ENCODE peak calls at places on chromosomes 6 and 20, in seven cellular contexts. One of them, this sample, is unnamed. For H3K27me3, the result is how much of the 10 kb centered on the place peaks cover.

GRCh38 chr20:13822459-13822858 is 37.6 kb downstream of the NDUFAF5 start:
- DNase-seq in GM23338: peak
- DNase-seq in MM.1S: no peak
- DNase-seq in HCT116: no peak
- DNase-seq in SK-N-SH: no peak
- DNase-seq in GM23248: peak
- DNase-seq in PC-3: no peak
- DNase-seq in this sample: peak

GRCh38 chr6:53888931-53889330 is 94.1 kb downstream of the LRRC1 start:
- DNase-seq in GM23248: peak
- DNase-seq in GM23338: no peak
- DNase-seq in PC-3: peak
- DNase-seq in SK-N-SH: no peak
- DNase-seq in MM.1S: no peak
- DNase-seq in HCT116: no peak
- DNase-seq in this sample: no peak

GRCh38 chr20:19767070-19767469 is 9.0 kb downstream of the RIN2 start:
- DNase-seq in PC-3: peak
- DNase-seq in HCT116: no peak
- DNase-seq in GM23248: no peak
- DNase-seq in MM.1S: no peak
- DNase-seq in SK-N-SH: no peak
- DNase-seq in GM23338: no peak
- DNase-seq in this sample: no peak

GRCh38 chr6:1662532-1662931 is 52.8 kb downstream of the FOXC1 start:
- DNase-seq in SK-N-SH: no peak
- DNase-seq in PC-3: no peak
- DNase-seq in HCT116: no peak
- DNase-seq in GM23338: no peak
- DNase-seq in MM.1S: no peak
- DNase-seq in GM23248: peak
- DNase-seq in this sample: no peak

GRCh38 chr20:38162149-38162548 is 2.9 kb downstream of the TGM2 start:
- DNase-seq in GM23248: no peak
- DNase-seq in MM.1S: no peak
- DNase-seq in HCT116: no peak
- DNase-seq in GM23338: no peak
- DNase-seq in PC-3: no peak
- DNase-seq in SK-N-SH: no peak
- DNase-seq in this sample: no peak

GRCh38 chr6:98657764-98658163 is 176.6 kb upstream of the POU3F2 start:
- DNase-seq in HCT116: no peak
- DNase-seq in MM.1S: peak
- DNase-seq in SK-N-SH: no peak
- DNase-seq in GM23248: peak
- DNase-seq in GM23338: peak
- DNase-seq in PC-3: peak
- DNase-seq in this sample: peak

GRCh38 chr6:11714116-11714797 is 64.3 kb downstream of the ADTRP start:
- DNase-seq in PC-3: no peak
- DNase-seq in GM23338: no peak
- DNase-seq in HCT116: no peak
- DNase-seq in GM23248: no peak
- DNase-seq in SK-N-SH: no peak
- DNase-seq in MM.1S: peak
- DNase-seq in this sample: no peak

GRCh38 chr6:50720623-50721022 is 7.3 kb downstream of the TFAP2D start:
- DNase-seq in GM23338: peak
- DNase-seq in HCT116: no peak
- DNase-seq in PC-3: peak
- DNase-seq in MM.1S: no peak
- DNase-seq in SK-N-SH: no peak
- DNase-seq in GM23248: peak
- DNase-seq in this sample: peak

GRCh38 chr6:52362443-52363221 is 681 bp downstream of the PAQR8 start:
- DNase-seq in GM23248: peak
- DNase-seq in GM23338: peak
- DNase-seq in PC-3: no peak
- DNase-seq in HCT116: no peak
- DNase-seq in MM.1S: no peak
- DNase-seq in SK-N-SH: peak
- DNase-seq in this sample: peak

GRCh38 chr6:11009353-11009752 is 34.8 kb downstream of the ELOVL2 start:
- DNase-seq in GM23338: peak
- DNase-seq in PC-3: peak
- DNase-seq in MM.1S: peak
- DNase-seq in GM23248: peak
- DNase-seq in HCT116: peak
- DNase-seq in SK-N-SH: no peak
- DNase-seq in this sample: no peak

GRCh38 chr20:47737923-47738322 is 47.4 kb downstream of the SULF2 start:
- DNase-seq in SK-N-SH: no peak
- DNase-seq in GM23248: no peak
- DNase-seq in PC-3: no peak
- DNase-seq in GM23338: no peak
- DNase-seq in HCT116: no peak
- DNase-seq in MM.1S: no peak
- DNase-seq in this sample: no peak

GRCh38 chr6:1910621-1911407 is 301.1 kb downstream of the FOXC1 start:
- DNase-seq in SK-N-SH: no peak
- DNase-seq in GM23338: no peak
- DNase-seq in MM.1S: no peak
- DNase-seq in HCT116: no peak
- DNase-seq in PC-3: peak
- DNase-seq in GM23248: peak
- DNase-seq in this sample: no peak

GRCh38 chr6:124446966-124447365 is 515.3 kb upstream of the RNF217 start:
- DNase-seq in MM.1S: no peak
- DNase-seq in SK-N-SH: no peak
- DNase-seq in GM23248: no peak
- DNase-seq in PC-3: no peak
- DNase-seq in GM23338: no peak
- DNase-seq in HCT116: no peak
- DNase-seq in this sample: no peak

GRCh38 chr20:9068232-9068781 is 580 bp upstream of the PLCB4 start:
- DNase-seq in GM23248: peak
- DNase-seq in MM.1S: no peak
- DNase-seq in HCT116: no peak
- DNase-seq in GM23338: peak
- DNase-seq in PC-3: peak
- DNase-seq in SK-N-SH: peak
- DNase-seq in this sample: peak

GRCh38 chr6:2795960-2796359 is 30.8 kb downstream of the WRNIP1 start:
- DNase-seq in HCT116: no peak
- DNase-seq in SK-N-SH: no peak
- DNase-seq in GM23338: no peak
- DNase-seq in PC-3: no peak
- DNase-seq in MM.1S: no peak
- DNase-seq in GM23248: no peak
- DNase-seq in this sample: no peak

GRCh38 chr6:56480246-56480645 is 162.4 kb downstream of the DST start:
- DNase-seq in MM.1S: no peak
- DNase-seq in HCT116: no peak
- DNase-seq in GM23248: no peak
- DNase-seq in PC-3: peak
- DNase-seq in GM23338: no peak
- DNase-seq in SK-N-SH: no peak
- DNase-seq in this sample: no peak

GRCh38 chr6:131038612-131039344 is 24.3 kb downstream of the EPB41L2 start:
- DNase-seq in SK-N-SH: no peak
- DNase-seq in GM23248: peak
- DNase-seq in PC-3: no peak
- DNase-seq in HCT116: no peak
- DNase-seq in GM23338: no peak
- DNase-seq in MM.1S: no peak
- DNase-seq in this sample: no peak

GRCh38 chr6:8499540-8499939 is 64.2 kb upstream of the SLC35B3 start:
- DNase-seq in GM23248: peak
- DNase-seq in SK-N-SH: peak
- DNase-seq in MM.1S: no peak
- DNase-seq in PC-3: peak
- DNase-seq in HCT116: peak
- DNase-seq in GM23338: peak
- DNase-seq in this sample: peak

GRCh38 chr20:9261781-9262180 is 192.9 kb downstream of the PLCB4 start:
- DNase-seq in MM.1S: no peak
- DNase-seq in HCT116: no peak
- DNase-seq in GM23248: no peak
- DNase-seq in SK-N-SH: no peak
- DNase-seq in PC-3: peak
- DNase-seq in GM23338: no peak
- DNase-seq in this sample: no peak

GRCh38 chr6:84137051-84137375 is 90.4 kb downstream of the CEP162 start:
- DNase-seq in MM.1S: no peak
- DNase-seq in GM23338: no peak
- DNase-seq in PC-3: peak
- DNase-seq in HCT116: peak
- DNase-seq in SK-N-SH: no peak
- DNase-seq in GM23248: no peak
- DNase-seq in this sample: no peak

GRCh38 chr6:34571388-34571787 is 15.3 kb upstream of the SPDEF start:
- DNase-seq in SK-N-SH: peak
- DNase-seq in HCT116: no peak
- DNase-seq in GM23248: no peak
- DNase-seq in GM23338: no peak
- DNase-seq in PC-3: no peak
- DNase-seq in MM.1S: no peak
- DNase-seq in this sample: no peak

GRCh38 chr6:142361765-142362540 is 60.1 kb downstream of the ADGRG6 start:
- DNase-seq in PC-3: no peak
- DNase-seq in GM23338: no peak
- DNase-seq in SK-N-SH: no peak
- DNase-seq in MM.1S: no peak
- DNase-seq in HCT116: no peak
- DNase-seq in GM23248: peak
- DNase-seq in this sample: no peak

DNA sequence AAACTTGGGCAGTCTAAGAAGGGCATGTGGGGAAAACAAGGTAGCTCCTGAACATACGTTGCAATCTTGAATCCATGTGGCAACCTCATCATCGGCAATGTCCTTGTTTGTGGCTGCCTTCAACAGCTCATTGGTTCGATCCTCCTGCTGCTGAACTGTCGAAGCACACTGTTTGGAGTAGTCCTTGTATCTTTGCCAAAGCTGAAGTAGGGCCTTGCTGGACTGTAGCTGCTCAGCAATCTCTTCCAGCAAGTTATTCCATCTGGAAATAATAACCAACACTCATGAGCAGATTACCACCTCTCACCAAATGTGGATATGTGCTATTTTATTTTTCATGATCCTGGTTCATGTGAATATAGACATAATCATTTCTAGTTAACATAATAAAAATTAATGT is 413.3 kb downstream of the ESR1 start:
- DNase-seq in HCT116: no peak
- DNase-seq in SK-N-SH: no peak
- DNase-seq in MM.1S: no peak
- DNase-seq in GM23248: no peak
- DNase-seq in PC-3: no peak
- DNase-seq in GM23338: no peak
- DNase-seq in this sample: no peak
- TF ChIP-seq EZH2phosphoT487 in HCT116: no peak
- TF ChIP-seq EZH2phosphoT487 in SK-N-SH: no peak
- TF ChIP-seq EZH2phosphoT487 in MM.1S: no peak
- TF ChIP-seq EZH2phosphoT487 in GM23248: no peak
- TF ChIP-seq EZH2phosphoT487 in PC-3: no peak
- TF ChIP-seq EZH2phosphoT487 in GM23338: no peak
- TF ChIP-seq EZH2phosphoT487 in this sample: no peak

DNA sequence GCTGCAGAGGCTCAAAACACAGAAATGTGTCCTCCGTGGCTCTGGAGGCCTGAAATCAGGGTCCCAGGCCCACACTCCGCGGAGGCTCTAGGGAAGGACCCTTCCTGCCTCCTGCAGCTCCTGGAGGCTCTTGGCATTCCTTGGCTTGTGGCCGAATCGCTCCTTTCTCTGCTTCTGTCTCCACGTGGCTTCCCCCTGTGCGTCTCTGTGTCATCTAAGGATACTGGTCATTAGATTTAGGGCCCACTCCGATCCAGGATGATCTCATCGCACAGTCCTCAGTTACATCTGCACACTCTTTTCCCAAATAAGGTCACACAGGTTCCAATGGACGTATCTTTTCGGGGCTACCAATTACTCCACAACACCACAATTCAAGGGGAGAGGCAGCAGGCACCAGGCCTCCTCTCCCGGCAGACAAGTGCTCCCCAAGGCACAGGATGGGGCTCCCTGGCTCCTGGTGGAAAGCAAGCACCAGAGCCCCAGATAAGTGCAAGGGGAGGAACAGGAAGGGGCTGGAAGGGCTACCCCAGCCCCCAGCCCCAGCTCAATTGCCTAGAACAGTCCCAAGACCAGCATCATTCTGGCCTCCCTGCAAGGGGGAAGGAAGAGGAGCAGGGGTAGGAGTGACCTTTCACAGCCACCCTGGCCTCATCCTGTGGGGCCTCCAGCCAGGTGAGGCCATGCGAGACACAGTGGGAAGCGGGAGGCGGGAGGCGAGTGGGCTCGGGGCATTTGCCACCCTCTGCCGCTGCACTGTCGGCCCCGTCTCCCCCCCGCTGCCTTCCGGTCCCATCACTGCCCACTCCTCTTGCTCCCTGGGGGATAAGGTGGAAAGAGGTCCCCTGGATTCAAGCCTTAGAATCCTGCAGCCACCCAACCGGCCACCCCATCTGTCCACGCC is 16.3 kb downstream of the NTSR1 start:
- DNase-seq in SK-N-SH: no peak
- DNase-seq in GM23338: no peak
- DNase-seq in MM.1S: no peak
- DNase-seq in PC-3: no peak
- DNase-seq in GM23248: no peak
- DNase-seq in HCT116: no peak
- DNase-seq in this sample: no peak
- H3K27me3 ChIP-seq in SK-N-SH: under half
- H3K27me3 ChIP-seq in GM23338: under half
- H3K27me3 ChIP-seq in MM.1S: half or more
- H3K27me3 ChIP-seq in PC-3: under half
- H3K27me3 ChIP-seq in GM23248: half or more
- H3K27me3 ChIP-seq in HCT116: under half
- H3K27me3 ChIP-seq in this sample: under half

GRCh38 chr20:57266251-57267157 is at the start of gene BMP7:
- DNase-seq in GM23338: peak
- DNase-seq in MM.1S: no peak
- DNase-seq in GM23248: peak
- DNase-seq in HCT116: no peak
- DNase-seq in PC-3: no peak
- DNase-seq in SK-N-SH: peak
- DNase-seq in this sample: peak
- TF ChIP-seq EZH2phosphoT487 in GM23338: no peak
- TF ChIP-seq EZH2phosphoT487 in MM.1S: no peak
- TF ChIP-seq EZH2phosphoT487 in GM23248: peak
- TF ChIP-seq EZH2phosphoT487 in HCT116: no peak
- TF ChIP-seq EZH2phosphoT487 in PC-3: no peak
- TF ChIP-seq EZH2phosphoT487 in SK-N-SH: no peak
- TF ChIP-seq EZH2phosphoT487 in this sample: no peak

DNA sequence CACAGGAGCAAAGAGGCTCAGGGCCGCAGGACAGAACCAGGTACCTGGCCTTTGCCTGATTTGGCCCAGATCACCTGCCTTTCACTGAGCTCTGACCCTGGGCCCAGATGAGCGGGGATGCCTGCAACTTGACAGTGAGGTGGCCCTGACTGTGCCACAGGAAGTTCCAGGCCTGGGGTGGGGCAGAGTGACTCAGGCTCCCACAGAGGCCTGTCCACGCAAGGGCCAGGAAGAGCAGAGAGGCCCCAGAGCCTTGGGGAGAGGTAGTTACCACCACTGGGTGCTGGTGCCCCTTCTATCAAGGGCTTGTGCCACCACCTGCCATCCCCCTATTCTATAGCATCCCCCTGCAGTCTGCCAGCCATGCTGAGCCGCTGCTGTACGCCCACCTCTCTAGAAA is 4.1 kb upstream of the NOL4L start:
- DNase-seq in MM.1S: no peak
- DNase-seq in SK-N-SH: no peak
- DNase-seq in GM23248: peak
- DNase-seq in PC-3: peak
- DNase-seq in GM23338: no peak
- DNase-seq in HCT116: no peak
- DNase-seq in this sample: no peak
- H3K27me3 ChIP-seq in MM.1S: under half
- H3K27me3 ChIP-seq in SK-N-SH: under half
- H3K27me3 ChIP-seq in GM23248: under half
- H3K27me3 ChIP-seq in PC-3: under half
- H3K27me3 ChIP-seq in GM23338: under half
- H3K27me3 ChIP-seq in HCT116: under half
- H3K27me3 ChIP-seq in this sample: under half